ENCODE peak calls at places on chromosomes 7 and 10, in six cellular contexts. K, R, F, G, Y and S are unnamed samples.
A peak's percentile ranks its signal among the peaks of the same experiment; 100 is the strongest.

GRCh38 chr10:64859911-64860310 is 1338.7 kb downstream of the REEP3 start:
- DNase-seq in K (no peak), R (no peak), F (no peak), G (no peak), Y (no peak), S (no peak)

GRCh38 chr7:155484483-155485399 is 26.8 kb downstream of the EN2 start:
- DNase-seq in K (no peak), R (no peak), F (no peak), G (no peak), Y (no peak), S (no peak)

GRCh38 chr10:16948335-16948734 is 131.1 kb upstream of the RSU1 start:
- DNase-seq in K (no peak), R (no peak), F (no peak), G (peak; percentile 57), Y (no peak), S (no peak)

GRCh38 chr10:32958992-32959703 is 1.1 kb upstream of the ITGB1 start:
- DNase-seq in K (no peak), R (no peak), F (no peak), G (peak; percentile 46), Y (no peak), S (no peak)

GRCh38 chr7:37504791-37505190 is 56.1 kb upstream of the ELMO1 start:
- DNase-seq in K (no peak), R (no peak), F (no peak), G (no peak), Y (no peak), S (no peak)

GRCh38 chr7:87361320-87361719 is 15.9 kb downstream of the CROT start:
- DNase-seq in K (no peak), R (no peak), F (no peak), G (no peak), Y (no peak), S (no peak)

GRCh38 chr10:52004342-52004949 is 305.1 kb upstream of the CSTF2T start:
- DNase-seq in K (peak; percentile 63), R (peak; percentile 32), F (no peak), G (no peak), Y (no peak), S (no peak)

GRCh38 chr7:73893342-73894101 is 32.6 kb downstream of the TMEM270 start:
- DNase-seq in K (no peak), R (no peak), F (no peak), G (no peak), Y (no peak), S (no peak)

GRCh38 chr7:20598479-20599419 is 16.7 kb upstream of the ABCB5 start:
- DNase-seq in K (peak; percentile 68), R (peak; percentile 37), F (no peak), G (no peak), Y (no peak), S (no peak)

GRCh38 chr7:92880212-92881090 is 44.1 kb upstream of the CDK6 start:
- DNase-seq in K (peak; percentile 62), R (no peak), F (no peak), G (peak; percentile 24), Y (no peak), S (no peak)

DNA sequence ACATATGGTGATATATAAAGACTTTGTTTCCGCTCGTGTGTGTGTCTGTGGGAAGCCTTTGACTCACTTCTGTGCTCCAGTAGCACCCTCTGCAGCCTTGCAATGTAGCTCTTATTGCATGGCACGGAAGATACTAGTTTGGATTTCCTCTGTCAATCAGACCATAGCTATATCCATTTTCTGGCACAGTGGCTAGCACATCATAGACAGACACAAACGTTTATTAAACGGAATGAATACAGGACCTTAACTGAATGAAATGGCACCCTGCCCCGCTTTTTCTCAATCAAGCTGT is 124.0 kb upstream of the PTPN20 start:
- DNase-seq in K (no peak), R (peak; percentile 61), F (no peak), G (peak; percentile 42), Y (no peak), S (no peak)
- TF ChIP-seq CTCF in K (no peak), R (peak; percentile 14), F (peak; percentile 10), G (no peak), Y (no peak), S (no peak)

DNA sequence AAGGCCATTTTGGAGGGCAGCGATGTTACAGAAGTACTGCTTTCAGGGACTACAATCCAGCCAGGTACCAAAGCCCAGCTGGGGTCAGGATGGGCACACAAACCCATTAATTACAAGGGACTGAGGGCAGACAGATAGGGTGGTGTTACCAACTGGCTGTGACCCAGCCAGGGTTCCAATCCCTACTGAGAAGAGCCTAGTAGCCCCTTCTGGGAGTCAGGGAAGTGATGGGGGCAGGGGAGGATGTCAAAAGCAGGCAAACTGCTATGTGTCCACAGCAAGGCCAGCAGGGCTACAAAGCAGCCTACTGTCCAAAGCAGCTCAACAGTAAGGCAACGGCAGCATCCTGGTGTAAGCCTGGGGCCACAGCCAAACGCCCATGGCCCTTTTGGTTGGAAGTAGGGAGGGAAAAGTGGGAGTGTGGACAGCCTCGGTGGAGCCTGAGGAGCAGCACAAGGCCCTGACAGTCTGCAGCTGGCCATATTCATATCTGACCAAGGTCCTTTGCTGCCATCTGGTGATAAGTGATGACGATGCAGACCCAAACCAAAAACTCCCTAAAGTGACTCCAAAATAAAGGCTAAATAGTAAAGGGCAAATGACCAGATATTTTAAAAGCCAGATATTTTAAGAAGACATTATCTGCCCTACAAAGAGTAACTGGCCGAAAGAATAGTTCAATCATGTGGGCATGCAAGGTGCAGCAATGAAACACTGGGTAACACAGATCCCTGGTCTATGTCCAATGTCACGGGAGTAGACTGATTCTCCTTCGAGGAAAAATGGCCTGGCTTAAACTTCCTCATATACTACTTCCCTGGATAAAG is 56.9 kb downstream of the XPNPEP1 start:
- DNase-seq in K (peak; percentile 60), R (no peak), F (no peak), G (no peak), Y (no peak), S (no peak)
- TF ChIP-seq CTCF in K (peak; percentile 63), R (peak; percentile 23), F (peak; percentile 24), G (no peak), Y (peak; percentile 46), S (no peak)

GRCh38 chr7:137109966-137110930 is 233.3 kb downstream of the PTN start:
- DNase-seq in K (no peak), R (peak; percentile 41), F (no peak), G (no peak), Y (no peak), S (no peak)
- TF ChIP-seq CTCF in K (peak; percentile 8), R (no peak), F (peak; percentile 4), G (no peak), Y (no peak), S (no peak)

GRCh38 chr7:117405519-117405918 is 21.8 kb downstream of the ASZ1 start:
- DNase-seq in K (peak; percentile 7), R (no peak), F (no peak), G (no peak), Y (no peak), S (no peak)

GRCh38 chr7:117402109-117402508 is 25.2 kb downstream of the ASZ1 start:
- DNase-seq in K (peak; percentile 1), R (no peak), F (no peak), G (no peak), Y (no peak), S (no peak)

GRCh38 chr7:117399820-117400422 is 27.4 kb downstream of the ASZ1 start:
- DNase-seq in K (no peak), R (no peak), F (no peak), G (no peak), Y (no peak), S (no peak)

GRCh38 chr7:117403737-117404136 is 23.6 kb downstream of the ASZ1 start:
- DNase-seq in K (no peak), R (no peak), F (no peak), G (no peak), Y (no peak), S (no peak)

DNA sequence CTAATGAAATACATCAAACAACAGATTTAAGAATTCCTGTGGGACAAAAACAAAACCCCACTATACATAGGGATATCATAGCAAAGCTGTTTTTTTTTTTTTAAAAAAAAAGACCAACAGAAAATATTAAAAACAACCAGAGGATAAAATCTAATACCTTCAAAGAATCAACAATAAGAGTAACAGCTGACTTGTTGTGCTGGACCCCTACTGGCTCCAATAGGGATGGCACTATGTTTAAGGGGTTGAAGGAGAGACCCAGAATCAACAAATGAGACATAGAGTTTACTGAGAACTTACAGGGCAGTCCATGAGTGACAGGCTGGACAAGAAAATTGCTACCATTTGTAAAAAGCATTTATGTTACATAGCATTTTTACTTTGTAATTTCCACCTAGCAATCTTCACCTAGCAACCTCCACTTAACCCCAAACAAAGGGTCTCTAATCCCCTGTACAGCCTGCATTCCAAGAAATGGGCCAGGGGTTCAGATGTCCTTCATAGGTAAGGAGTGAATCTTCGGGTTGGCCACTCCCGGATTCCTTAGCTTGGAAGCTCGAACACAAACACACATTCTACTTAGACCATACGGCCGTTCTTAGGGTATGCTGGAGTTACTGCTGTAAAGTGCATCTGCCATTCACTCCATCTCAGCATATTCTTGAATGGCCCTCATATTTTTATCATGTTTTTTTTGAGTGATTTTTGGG is 25.8 kb downstream of the ASZ1 start:
- DNase-seq in K (peak; percentile 20), R (no peak), F (no peak), G (no peak), Y (no peak), S (no peak)
- TF ChIP-seq CTCF in K (peak; percentile 50), R (peak; percentile 30), F (peak; percentile 37), G (no peak), Y (peak; percentile 28), S (no peak)

GRCh38 chr7:2202361-2202761 is 30.4 kb downstream of the MAD1L1 start:
- DNase-seq in K (no peak), R (no peak), F (no peak), G (no peak), Y (no peak), S (no peak)

GRCh38 chr7:2204446-2204845 is 28.3 kb downstream of the MAD1L1 start:
- DNase-seq in K (no peak), R (no peak), F (no peak), G (no peak), Y (no peak), S (no peak)

GRCh38 chr7:2205036-2205780 is 27.5 kb downstream of the MAD1L1 start:
- DNase-seq in K (no peak), R (no peak), F (no peak), G (no peak), Y (no peak), S (no peak)

GRCh38 chr7:2202901-2203550 is 29.7 kb downstream of the MAD1L1 start:
- DNase-seq in K (no peak), R (no peak), F (no peak), G (no peak), Y (no peak), S (no peak)

GRCh38 chr7:2203551-2204300 is 29.0 kb downstream of the MAD1L1 start:
- DNase-seq in K (no peak), R (no peak), F (no peak), G (no peak), Y (no peak), S (no peak)
- TF ChIP-seq CTCF in K (no peak), R (no peak), F (no peak), G (no peak), Y (no peak), S (no peak)